ENCODE peak calls at places on chromosomes 1 and 21, in five cellular contexts. C is uterus, M is heart left ventricle, I is stomach, W is IMR-90. D is an unnamed sample.

GRCh38 chr1:174247472-174247871 is 88.2 kb downstream of the RABGAP1L start:
- DNase-seq in C (no peak), M (no peak), I (no peak), W (no peak), D (no peak)

GRCh38 chr1:41622859-41623732 is 138.6 kb upstream of the EDN2 start:
- DNase-seq in C (no peak), M (no peak), I (no peak), W (peak; percentile 56), D (no peak)

GRCh38 chr1:21859669-21860179 is 47.7 kb downstream of the LDLRAD2 start:
- DNase-seq in C (no peak), M (peak; percentile 53), I (no peak), W (no peak), D (no peak)

GRCh38 chr21:35316933-35317332 is 267.8 kb upstream of the RUNX1 start:
- DNase-seq in C (no peak), M (no peak), I (no peak), W (peak; percentile 86), D (no peak)

GRCh38 chr1:47416319-47417128 is 439 bp downstream of the FOXE3 start:
- DNase-seq in C (no peak), M (no peak), I (no peak), W (no peak), D (no peak)

GRCh38 chr21:43739648-43740435 is 20.9 kb downstream of the PDXK start:
- DNase-seq in C (no peak), M (no peak), I (no peak), W (no peak), D (no peak)

GRCh38 chr1:33137800-33138199 is 44.0 kb downstream of the TRIM62 start:
- DNase-seq in C (no peak), M (no peak), I (peak; percentile 32), W (peak; percentile 27), D (no peak)

GRCh38 chr1:12648741-12649140 is 4.9 kb downstream of the AADACL4 start:
- DNase-seq in C (no peak), M (no peak), I (no peak), W (no peak), D (no peak)

GRCh38 chr21:44083631-44084291 is 23.4 kb upstream of the PWP2 start:
- DNase-seq in C (no peak), M (no peak), I (peak; percentile 53), W (no peak), D (no peak)

GRCh38 chr1:90494748-90495282 is 222.3 kb downstream of the BARHL2 start:
- DNase-seq in C (no peak), M (no peak), I (no peak), W (no peak), D (no peak)

GRCh38 chr1:206635080-206635982 is at the start of gene DYRK3:
- DNase-seq in C (peak; percentile 97), M (peak; percentile 97), I (peak; percentile 97), W (peak; percentile 92), D (peak; percentile 84)
- TF ChIP-seq CTCF in C (peak; percentile 18), M (peak; percentile 29), I (no peak), W (peak; percentile 8), D (peak; percentile 46)

GRCh38 chr1:8259498-8260290 is 58.2 kb upstream of the SLC45A1 start:
- DNase-seq in C (peak; percentile 34), M (no peak), I (peak; percentile 91), W (peak; percentile 85), D (peak; percentile 74)
- TF ChIP-seq POLR2A in C (no peak), M (no peak), I (no peak), W (no peak), D (no peak)

GRCh38 chr1:39134768-39135333 is 69.6 kb upstream of the MACF1 start:
- DNase-seq in C (no peak), M (no peak), I (no peak), W (no peak), D (no peak)

GRCh38 chr1:39133340-39133684 is 71.2 kb upstream of the MACF1 start:
- DNase-seq in C (no peak), M (no peak), I (no peak), W (no peak), D (no peak)

GRCh38 chr1:39131940-39132339 is 72.6 kb upstream of the MACF1 start:
- DNase-seq in C (no peak), M (no peak), I (no peak), W (no peak), D (no peak)

GRCh38 chr1:39130297-39130696 is 74.2 kb upstream of the MACF1 start:
- DNase-seq in C (no peak), M (no peak), I (no peak), W (peak; percentile 87), D (no peak)

GRCh38 chr1:39132505-39133339 is 71.8 kb upstream of the MACF1 start:
- DNase-seq in C (peak; percentile 36), M (peak; percentile 81), I (peak; percentile 82), W (peak; percentile 57), D (peak; percentile 46)
- TF ChIP-seq CTCF in C (peak; percentile 32), M (peak; percentile 47), I (no peak), W (no peak), D (peak; percentile 34)

DNA sequence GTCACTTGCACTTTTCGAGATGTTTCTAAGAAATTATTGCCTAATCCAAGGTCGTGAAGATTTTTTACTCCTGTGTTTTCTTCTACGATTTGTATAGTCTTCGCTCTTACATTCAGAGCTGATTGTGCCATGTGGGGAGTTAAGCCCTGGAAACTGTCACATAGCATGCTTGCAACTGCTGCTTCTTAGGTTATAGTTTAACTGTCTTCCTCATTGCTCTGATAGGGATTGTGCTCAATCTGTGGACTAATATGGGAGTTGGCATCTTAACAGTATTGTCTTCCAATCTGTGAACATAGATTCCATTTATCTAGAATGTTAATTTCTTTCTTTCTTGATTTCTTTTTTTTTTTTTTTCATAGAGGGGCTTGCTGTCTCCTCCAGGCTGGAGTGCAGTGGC is 34.8 kb upstream of the CAMTA1 start:
- DNase-seq in C (no peak), M (no peak), I (no peak), W (no peak), D (no peak)
- TF ChIP-seq POLR2A in C (no peak), M (no peak), I (no peak), W (no peak), D (no peak)

GRCh38 chr21:45923146-45923545 is 58.4 kb upstream of the COL6A1 start:
- DNase-seq in C (peak; percentile 81), M (peak; percentile 83), I (peak; percentile 60), W (peak; percentile 75), D (peak; percentile 40)

GRCh38 chr21:45927032-45927431 is 54.5 kb upstream of the COL6A1 start:
- DNase-seq in C (no peak), M (no peak), I (no peak), W (no peak), D (no peak)

GRCh38 chr21:45929477-45929876 is 52.1 kb upstream of the COL6A1 start:
- DNase-seq in C (no peak), M (peak; percentile 64), I (no peak), W (no peak), D (no peak)

GRCh38 chr21:45927851-45928850 is 53.4 kb upstream of the COL6A1 start:
- DNase-seq in C (no peak), M (peak; percentile 37), I (no peak), W (no peak), D (no peak)

GRCh38 chr21:45926281-45926680 is 55.3 kb upstream of the COL6A1 start:
- DNase-seq in C (no peak), M (peak; percentile 6), I (no peak), W (no peak), D (no peak)
- TF ChIP-seq CTCF in C (no peak), M (no peak), I (no peak), W (peak; percentile 13), D (no peak)

GRCh38 chr1:211258310-211258755 is 833 bp upstream of the RCOR3 start:
- DNase-seq in C (peak; percentile 85), M (peak; percentile 89), I (peak; percentile 84), W (peak; percentile 60), D (peak; percentile 81)
- TF ChIP-seq POLR2A in C (no peak), M (no peak), I (no peak), W (no peak), D (no peak)

GRCh38 chr1:85888961-85889360 is 180.7 kb upstream of the ZNHIT6 start:
- DNase-seq in C (no peak), M (no peak), I (no peak), W (no peak), D (no peak)

DNA sequence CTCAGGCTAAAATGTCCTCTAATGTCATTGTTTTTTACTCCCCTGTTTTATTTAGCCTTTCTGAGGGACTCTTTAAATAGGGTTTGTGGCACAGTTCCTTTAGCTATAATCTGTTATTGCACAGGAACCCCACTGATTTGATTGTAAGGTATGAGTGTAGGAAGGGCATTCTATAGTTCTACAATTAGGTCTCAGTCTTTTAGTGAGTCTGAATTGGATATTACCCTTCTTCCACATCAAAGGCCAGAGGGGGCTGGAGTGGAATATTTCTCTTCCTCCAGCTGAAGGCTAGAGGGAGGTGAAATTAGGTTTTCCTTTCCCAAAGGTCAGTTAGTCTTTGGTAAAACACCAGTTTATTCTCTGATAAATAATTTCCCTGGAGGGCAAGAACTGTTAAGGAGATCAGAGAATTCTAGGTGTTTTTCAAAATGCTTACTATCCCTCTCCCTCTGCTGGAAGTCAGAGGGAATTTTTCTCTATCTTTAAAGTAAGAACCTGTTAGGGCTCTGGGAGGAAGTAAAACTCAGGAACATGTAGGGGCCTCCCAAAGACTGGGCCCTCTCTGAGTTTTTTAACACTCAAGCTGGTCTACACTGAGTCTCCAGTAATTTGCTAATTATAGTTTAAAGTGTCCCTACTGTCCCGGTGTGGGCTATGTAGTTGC is 176.3 kb upstream of the ZNHIT6 start:
- DNase-seq in C (no peak), M (no peak), I (no peak), W (peak; percentile 48), D (no peak)
- TF ChIP-seq CTCF in C (no peak), M (no peak), I (peak; percentile 44), W (peak; percentile 65), D (peak; percentile 19)

GRCh38 chr1:202810193-202810614 is 550 bp upstream of the PCAT6 start:
- DNase-seq in C (no peak), M (no peak), I (no peak), W (no peak), D (no peak)

GRCh38 chr1:202806845-202807366 is 1.3 kb downstream of the KDM5B start:
- DNase-seq in C (peak; percentile 25), M (no peak), I (no peak), W (no peak), D (no peak)

GRCh38 chr1:202807367-202807925 is 775 bp downstream of the KDM5B start:
- DNase-seq in C (peak; percentile 34), M (no peak), I (no peak), W (peak; percentile 34), D (no peak)

GRCh38 chr1:202809597-202810159 is 1.1 kb upstream of the PCAT6 start:
- DNase-seq in C (no peak), M (no peak), I (no peak), W (no peak), D (no peak)

DNA sequence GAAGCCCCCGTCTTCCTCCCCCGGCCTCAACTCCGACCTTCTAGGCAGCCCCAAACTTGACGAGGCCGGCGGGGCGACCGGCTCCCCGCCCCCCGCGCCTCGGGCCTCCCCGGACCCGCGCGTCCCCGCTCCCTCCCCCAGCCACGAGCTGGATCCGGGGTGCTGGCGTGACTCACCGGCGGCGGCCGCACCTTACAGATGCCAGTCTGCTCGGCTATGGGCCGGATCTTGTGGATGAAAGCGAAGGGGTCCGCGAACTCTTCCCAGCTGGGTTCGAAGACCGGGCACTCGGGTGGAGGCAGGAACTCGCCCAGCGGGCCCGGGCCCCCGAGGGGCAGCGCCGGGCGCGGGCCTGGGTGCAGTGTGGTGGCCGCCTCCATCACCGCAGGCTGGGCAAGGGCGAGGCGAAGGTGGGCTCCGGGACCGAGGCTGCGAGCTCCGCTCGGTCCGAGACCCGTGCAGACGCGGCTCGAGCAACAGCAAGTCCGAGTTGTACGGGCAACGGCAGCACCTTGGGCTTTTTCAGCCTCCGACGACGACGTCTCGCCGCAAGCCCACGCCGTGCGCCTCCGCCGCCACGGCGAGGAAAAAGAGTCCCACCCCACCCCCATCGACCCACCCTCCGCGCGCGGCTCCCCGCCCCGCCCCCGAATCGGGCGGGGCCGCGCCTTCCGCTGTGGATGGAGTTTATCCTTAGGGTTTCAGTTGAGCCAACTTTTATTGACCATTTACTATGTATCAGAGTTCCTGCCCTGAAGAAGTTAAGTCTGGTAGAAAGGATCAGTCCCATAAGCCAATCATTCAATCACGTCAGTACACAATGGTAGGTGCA is at the start of gene KDM5B:
- DNase-seq in C (peak; percentile 76), M (peak; percentile 90), I (peak; percentile 77), W (peak; percentile 78), D (peak; percentile 55)
- TF ChIP-seq POLR2A in C (peak; percentile 85), M (no peak), I (peak; percentile 32), W (peak; percentile 94), D (peak; percentile 66)